ENCODE peak calls at places on chromosomes 16 and 17, in four cellular contexts. Y, L, K and S are unnamed samples.

GRCh38 chr17:73798111-73798748 is 154.0 kb upstream of the SDK2 start:
- DNase-seq in Y (no peak), L (no peak), K (no peak), S (no peak)

GRCh38 chr17:79651751-79652150 is 40.9 kb upstream of the RBFOX3 start:
- DNase-seq in Y (no peak), L (no peak), K (no peak), S (no peak)

GRCh38 chr17:17067277-17067676 is 25.0 kb downstream of the MPRIP start:
- DNase-seq in Y (no peak), L (no peak), K (no peak), S (no peak)

GRCh38 chr17:9021158-9021984 is at the start of gene NTN1:
- DNase-seq in Y (peak; percentile 17), L (peak; percentile 63), K (peak; percentile 51), S (peak; percentile 93)

GRCh38 chr17:13601776-13602551 is at the start of gene HS3ST3A1:
- DNase-seq in Y (no peak), L (no peak), K (peak; percentile 73), S (no peak)

GRCh38 chr16:83301966-83302365 is 505.8 kb upstream of the HSBP1 start:
- DNase-seq in Y (no peak), L (no peak), K (no peak), S (no peak)

GRCh38 chr16:67915831-67916723 is 15.6 kb downstream of the CTRL start:
- DNase-seq in Y (peak; percentile 1), L (no peak), K (no peak), S (no peak)

GRCh38 chr17:78798695-78799559 is 16.9 kb upstream of the CYTH1 start:
- DNase-seq in Y (peak; percentile 75), L (no peak), K (no peak), S (peak; percentile 66)

GRCh38 chr16:72760581-72760980 is 287.3 kb downstream of the ZFHX3 start:
- DNase-seq in Y (no peak), L (no peak), K (no peak), S (no peak)

GRCh38 chr17:75270218-75270965 is 639 bp downstream of the MIF4GD start:
- DNase-seq in Y (peak; percentile 61), L (peak; percentile 58), K (peak; percentile 52), S (peak; percentile 88)

GRCh38 chr16:71344315-71344905 is 14.1 kb upstream of the CALB2 start:
- DNase-seq in Y (no peak), L (no peak), K (no peak), S (no peak)

GRCh38 chr16:56865394-56866062 is 521 bp downstream of the SLC12A3 start:
- DNase-seq in Y (no peak), L (no peak), K (no peak), S (no peak)

GRCh38 chr17:57913576-57914273 is 41.5 kb downstream of the CUEDC1 start:
- DNase-seq in Y (no peak), L (no peak), K (no peak), S (no peak)

GRCh38 chr17:67126983-67127382 is 82.6 kb downstream of the CACNG1 start:
- DNase-seq in Y (no peak), L (no peak), K (no peak), S (no peak)

GRCh38 chr17:82065193-82065637 is 389 bp downstream of the DUS1L start:
- DNase-seq in Y (no peak), L (no peak), K (no peak), S (no peak)

GRCh38 chr17:30165960-30166359 is 49.3 kb downstream of the NSRP1 start:
- DNase-seq in Y (no peak), L (no peak), K (no peak), S (no peak)

GRCh38 chr16:85173981-85174751 is 61.9 kb upstream of the CIBAR2 start:
- DNase-seq in Y (no peak), L (no peak), K (no peak), S (no peak)

GRCh38 chr16:85851034-85851780 is 47.8 kb upstream of the IRF8 start:
- DNase-seq in Y (no peak), L (no peak), K (no peak), S (no peak)

GRCh38 chr16:85961988-85962915 is 63.3 kb downstream of the IRF8 start:
- DNase-seq in Y (no peak), L (no peak), K (no peak), S (no peak)

GRCh38 chr17:38609280-38610031 is 3.7 kb upstream of the SRCIN1 start:
- DNase-seq in Y (no peak), L (peak; percentile 36), K (no peak), S (no peak)

GRCh38 chr17:1492249-1493206 is at the start of gene MYO1C:
- DNase-seq in Y (no peak), L (no peak), K (no peak), S (no peak)

GRCh38 chr17:352421-353212 is at the start of gene RPH3AL:
- DNase-seq in Y (no peak), L (no peak), K (no peak), S (no peak)

GRCh38 chr16:70540994-70541393 is 17.4 kb downstream of the SF3B3 start:
- DNase-seq in Y (no peak), L (no peak), K (no peak), S (no peak)

GRCh38 chr17:11981862-11982261 is 15.4 kb downstream of the ZNF18 start:
- DNase-seq in Y (no peak), L (no peak), K (no peak), S (no peak)

GRCh38 chr17:70919241-70919640 is 749.9 kb downstream of the KCNJ2 start:
- DNase-seq in Y (no peak), L (no peak), K (no peak), S (no peak)

GRCh38 chr16:49183911-49184310 is 97.7 kb downstream of the CBLN1 start:
- DNase-seq in Y (no peak), L (no peak), K (peak; percentile 9), S (no peak)

GRCh38 chr17:40610359-40610758 is 37.3 kb downstream of the SMARCE1 start:
- DNase-seq in Y (no peak), L (no peak), K (no peak), S (no peak)

GRCh38 chr17:28174352-28175046 is 132.0 kb downstream of the NLK start:
- DNase-seq in Y (no peak), L (no peak), K (no peak), S (peak; percentile 24)

GRCh38 chr17:48484256-48484655 is 46.6 kb downstream of the HOXB1 start:
- DNase-seq in Y (no peak), L (no peak), K (no peak), S (no peak)

GRCh38 chr17:19877546-19877945 is 9.8 kb upstream of the ULK2 start:
- DNase-seq in Y (no peak), L (no peak), K (no peak), S (no peak)

GRCh38 chr16:77289331-77289809 is 90.2 kb downstream of the SYCE1L start:
- DNase-seq in Y (no peak), L (no peak), K (no peak), S (no peak)

GRCh38 chr16:48487287-48487686 is 102.1 kb upstream of the SIAH1 start:
- DNase-seq in Y (no peak), L (no peak), K (no peak), S (peak; percentile 6)

GRCh38 chr16:19137201-19137601 is 23.4 kb downstream of the ITPRIPL2 start:
- DNase-seq in Y (no peak), L (no peak), K (no peak), S (no peak)

GRCh38 chr17:13961262-13961661 is 108.0 kb upstream of the COX10 start:
- DNase-seq in Y (no peak), L (no peak), K (no peak), S (no peak)

GRCh38 chr17:29569245-29569950 is 897 bp downstream of the TP53I13 start:
- DNase-seq in Y (no peak), L (no peak), K (no peak), S (no peak)